ENCODE peak calls at places on chromosomes 2 and 18, in ten cellular contexts. H is sigmoid colon; G is tibial artery; I is pancreas; T is left ventricle myocardium inferior; W is right atrium auricular region; C is heart right ventricle; B is heart left ventricle; D is CD8-positive, alpha-beta T cell; V is GM23338. M is an unnamed sample. For H3K4me1, the result is how much of the 10 kb centered on the place peaks cover.

GRCh38 chr2:232211743-232212686 is 166.5 kb upstream of the ALPP start:
- DNase-seq in G (no peak), C (no peak), H (no peak), V (no peak), W (no peak), T (no peak), I (no peak), D (no peak), B (no peak), M (no peak)

GRCh38 chr2:61179701-61180639 is 18.0 kb downstream of the C2orf74 start:
- DNase-seq in W (peak), G (peak), H (peak), B (peak), C (peak), T (peak), V (peak), I (peak), D (no peak), M (no peak)

GRCh38 chr2:102041351-102041750 is 49.6 kb downstream of the IL1R2 start:
- DNase-seq in W (no peak), H (no peak), T (no peak), C (no peak), I (no peak), D (no peak), B (no peak), G (peak), V (no peak), M (peak)

GRCh38 chr2:169862816-169863215 is 35.6 kb downstream of the UBR3 start:
- DNase-seq in G (no peak), W (no peak), I (no peak), T (no peak), C (no peak), D (no peak), V (no peak), B (no peak), H (no peak), M (no peak)

GRCh38 chr2:39202639-39203369 is 41.0 kb downstream of the CDKL4 start:
- DNase-seq in T (no peak), G (no peak), H (no peak), D (no peak), W (no peak), V (peak), B (no peak), I (no peak), C (no peak), M (no peak)

GRCh38 chr2:23564618-23564967 is 179.6 kb downstream of the KLHL29 start:
- DNase-seq in T (no peak), V (no peak), W (peak), C (no peak), G (peak), H (no peak), B (no peak), D (no peak), I (no peak), M (no peak)

GRCh38 chr2:230498506-230499107 is 82.6 kb downstream of the SP100 start:
- DNase-seq in D (no peak), G (no peak), I (no peak), W (no peak), V (no peak), H (no peak), B (no peak), C (no peak), T (no peak), M (no peak)

GRCh38 chr2:134919360-134920210 is 963 bp downstream of the CCNT2 start:
- DNase-seq in W (peak), D (peak), C (peak), B (no peak), H (peak), I (no peak), V (no peak), G (no peak), T (peak), M (no peak)

GRCh38 chr2:200380833-200381542 is 74.5 kb downstream of the SPATS2L start:
- DNase-seq in W (no peak), B (no peak), I (no peak), T (no peak), H (no peak), D (no peak), V (no peak), C (no peak), G (no peak), M (no peak)

GRCh38 chr2:238846503-238847431 is 1.1 kb upstream of the TWIST2 start:
- DNase-seq in V (peak), D (no peak), T (no peak), W (no peak), I (no peak), C (no peak), G (no peak), B (peak), H (peak), M (no peak)

GRCh38 chr2:192585418-192585817 is 390.7 kb upstream of the TMEFF2 start:
- DNase-seq in V (no peak), W (no peak), C (no peak), G (no peak), I (no peak), H (no peak), D (no peak), B (no peak), T (no peak), M (no peak)

GRCh38 chr2:20106746-20107145 is 55.3 kb upstream of the LAPTM4A start:
- DNase-seq in H (no peak), V (peak), T (peak), C (peak), B (peak), G (no peak), I (peak), D (no peak), W (no peak), M (no peak)

GRCh38 chr2:58341047-58341446 is 99.9 kb upstream of the FANCL start:
- DNase-seq in D (no peak), W (no peak), B (no peak), G (no peak), V (peak), I (no peak), H (no peak), T (no peak), C (no peak), M (no peak)
- TF ChIP-seq CTCF in D (no peak), W (no peak), B (no peak), G (no peak), V (peak), I (no peak), H (no peak), T (no peak), C (no peak), M (no peak)

GRCh38 chr2:219001577-219002394 is 8.6 kb upstream of the CRYBA2 start:
- DNase-seq in V (peak), T (no peak), W (no peak), B (no peak), D (no peak), I (peak), H (no peak), G (no peak), C (no peak), M (no peak)
- H3K4me3 ChIP-seq in V (peak), T (peak), W (peak), B (no peak), D (peak), I (peak), H (no peak), G (no peak), C (no peak), M (peak)

GRCh38 chr2:219252570-219252899 is 508 bp upstream of the TUBA4B start:
- DNase-seq in H (no peak), D (peak), G (no peak), V (no peak), C (no peak), B (no peak), T (no peak), I (no peak), W (no peak), M (no peak)
- H3K4me1 ChIP-seq in H (half or more), D (half or more), G (half or more), V (under half), C (half or more), B (under half), T (half or more), I (under half), W (under half), M (half or more)

GRCh38 chr18:63515279-63515678 is 26.9 kb upstream of the SERPINB12 start:
- DNase-seq in D (no peak), B (no peak), H (no peak), W (no peak), T (no peak), G (no peak), I (no peak), C (no peak), V (peak), M (no peak)

GRCh38 chr18:63515799-63516198 is 26.4 kb upstream of the SERPINB12 start:
- DNase-seq in D (no peak), I (no peak), H (no peak), C (no peak), V (no peak), W (no peak), G (no peak), B (no peak), T (no peak), M (no peak)

GRCh38 chr18:63514326-63514725 is 27.8 kb upstream of the SERPINB12 start:
- DNase-seq in C (no peak), D (no peak), W (no peak), I (no peak), B (no peak), V (peak), H (no peak), T (no peak), G (no peak), M (no peak)

GRCh38 chr18:63508634-63509033 is 31.9 kb downstream of the SERPINB5 start:
- DNase-seq in V (no peak), B (no peak), C (no peak), W (no peak), I (no peak), H (no peak), T (no peak), D (no peak), G (no peak), M (no peak)

GRCh38 chr18:63511285-63511684 is 30.9 kb upstream of the SERPINB12 start:
- DNase-seq in D (no peak), W (no peak), C (peak), H (no peak), V (peak), I (no peak), G (no peak), T (no peak), B (no peak), M (no peak)
- TF ChIP-seq CTCF in D (no peak), W (peak), C (no peak), H (peak), V (peak), I (no peak), G (peak), T (peak), B (peak), M (no peak)

DNA sequence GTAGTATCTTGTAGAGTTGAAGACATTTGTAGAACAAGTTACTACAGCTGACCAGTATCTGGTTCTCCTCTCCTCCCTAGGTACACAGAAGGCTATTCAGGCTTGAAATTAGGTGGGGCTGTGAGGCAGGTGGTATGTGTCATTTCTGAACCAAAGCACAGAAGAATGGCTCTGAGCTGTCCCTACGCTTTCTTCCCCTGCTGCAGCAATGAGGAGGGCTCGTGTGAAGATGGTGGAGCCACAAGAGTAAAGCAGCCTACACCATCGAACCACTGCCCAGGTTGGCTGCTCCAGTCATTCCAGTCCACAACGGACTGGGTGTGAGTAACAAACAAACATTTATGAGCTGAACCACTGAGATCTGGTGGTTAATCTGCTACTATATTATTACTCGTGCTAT is 148.9 kb downstream of the DTNB start:
- DNase-seq in B (no peak), W (no peak), D (no peak), I (no peak), C (no peak), H (no peak), V (no peak), G (no peak), T (no peak), M (no peak)
- H3K4me3 ChIP-seq in B (no peak), W (no peak), D (no peak), I (no peak), C (no peak), H (no peak), V (no peak), G (no peak), T (no peak), M (no peak)

GRCh38 chr2:144458536-144458935 is 61.4 kb downstream of the ZEB2 start:
- DNase-seq in T (no peak), D (no peak), I (no peak), W (no peak), B (no peak), H (no peak), V (no peak), C (no peak), G (no peak), M (no peak)
- H3K4me1 ChIP-seq in T (half or more), D (under half), I (under half), W (half or more), B (half or more), H (under half), V (under half), C (half or more), G (under half), M (half or more)

GRCh38 chr2:85769236-85769986 is 15.6 kb downstream of the ATOH8 start:
- DNase-seq in I (no peak), B (no peak), H (no peak), V (peak), T (no peak), D (no peak), C (no peak), G (no peak), W (no peak), M (no peak)
- TF ChIP-seq CTCF in I (no peak), B (peak), H (no peak), V (peak), T (peak), D (no peak), C (no peak), G (peak), W (peak), M (no peak)

GRCh38 chr2:211391206-211391605 is 834.8 kb downstream of the CPS1 start:
- DNase-seq in H (no peak), G (no peak), B (no peak), D (no peak), V (no peak), W (no peak), T (no peak), C (no peak), I (no peak), M (no peak)
- H3K4me3 ChIP-seq in H (no peak), G (no peak), B (no peak), D (no peak), V (no peak), W (no peak), T (no peak), C (no peak), I (no peak), M (no peak)

GRCh38 chr2:236545814-236546480 is 23.7 kb upstream of the ACKR3 start:
- DNase-seq in V (no peak), B (no peak), I (no peak), W (no peak), G (no peak), D (no peak), T (no peak), H (no peak), C (no peak), M (no peak)
- H3K4me1 ChIP-seq in V (under half), B (under half), I (under half), W (under half), G (under half), D (half or more), T (under half), H (under half), C (under half), M (under half)